ENCODE peak calls at places on chromosomes 5 and 9, in seven cellular contexts. B is neural progenitor cell, K is activated T-helper 1 cell treated with Interleukin-2 at 50 U/mL for 16 hours, V is C1 segment of cervical spinal cord, G is nucleus accumbens, D is IMR-90, M is fibroblast of the aortic adventitia. R is an unnamed sample.

GRCh38 chr5:59140133-59140532 is 557.3 kb downstream of the RAB3C start:
- DNase-seq in B (no peak), K (no peak), V (no peak), G (no peak), D (no peak), M (no peak), R (no peak)

GRCh38 chr9:114908104-114908621 is 22.2 kb downstream of the TNFSF8 start:
- DNase-seq in B (no peak), K (no peak), V (no peak), G (no peak), D (peak), M (no peak), R (no peak)

GRCh38 chr5:163815240-163815791 is 309.9 kb downstream of the MAT2B start:
- DNase-seq in B (no peak), K (no peak), V (no peak), G (no peak), D (peak), M (peak), R (no peak)

GRCh38 chr5:173303878-173304590 is 24.2 kb downstream of the STC2 start:
- DNase-seq in B (peak), K (no peak), V (no peak), G (no peak), D (peak), M (no peak), R (no peak)

GRCh38 chr5:173624276-173624675 is 7.8 kb upstream of the BOD1 start:
- DNase-seq in B (no peak), K (no peak), V (no peak), G (no peak), D (peak), M (no peak), R (no peak)

GRCh38 chr5:155080721-155081120 is 67.2 kb downstream of the KIF4B start:
- DNase-seq in B (no peak), K (no peak), V (no peak), G (no peak), D (no peak), M (peak), R (no peak)

GRCh38 chr9:110027624-110028023 is 180.3 kb downstream of the C9orf152 start:
- DNase-seq in B (peak), K (no peak), V (no peak), G (no peak), D (peak), M (peak), R (peak)

GRCh38 chr5:171413153-171413910 is 6.1 kb upstream of the FGF18 start:
- DNase-seq in B (no peak), K (no peak), V (no peak), G (no peak), D (no peak), M (no peak), R (no peak)

GRCh38 chr5:134525687-134526482 is 415 bp downstream of the JADE2 start:
- DNase-seq in B (peak), K (peak), V (peak), G (peak), D (peak), M (peak), R (peak)

GRCh38 chr5:56569576-56569975 is 245.8 kb upstream of the MAP3K1 start:
- DNase-seq in B (no peak), K (no peak), V (no peak), G (no peak), D (peak), M (peak), R (no peak)

GRCh38 chr5:179132586-179133355 is 72.6 kb downstream of the ZNF354C start:
- DNase-seq in B (no peak), K (no peak), V (no peak), G (no peak), D (peak), M (no peak), R (no peak)

GRCh38 chr9:137611623-137612609 is 6.4 kb downstream of the ARRDC1 start:
- DNase-seq in B (no peak), K (no peak), V (no peak), G (no peak), D (peak), M (peak), R (no peak)

GRCh38 chr5:52983731-52984620 is 5.2 kb upstream of the ITGA2 start:
- DNase-seq in B (no peak), K (no peak), V (no peak), G (no peak), D (peak), M (no peak), R (no peak)